ENCODE peak calls at places on chromosomes 1 and 21, in nine cellular contexts. H is RWPE1; G is coronary artery; E is MCF 10A; N is cardiac muscle cell; W is brain microvascular endothelial cell; R is CD4-positive, alpha-beta T cell; Y is fibroblast of lung; O is astrocyte. X is an unnamed sample.

GRCh38 chr1:26094076-26094669 is 17.5 kb upstream of the PDIK1L start:
- DNase-seq in R (no peak), G (no peak), Y (no peak), E (no peak), H (no peak), N (peak; percentile 93), W (no peak), O (peak; percentile 47), X (no peak)

GRCh38 chr1:212190169-212190568 is 95.0 kb upstream of the PPP2R5A start:
- DNase-seq in Y (no peak), N (no peak), E (no peak), W (no peak), H (no peak), O (no peak), G (no peak), R (no peak), X (no peak)

GRCh38 chr21:42570362-42570761 is 56.7 kb downstream of the SLC37A1 start:
- DNase-seq in N (no peak), R (no peak), G (no peak), O (no peak), H (no peak), E (no peak), W (no peak), Y (no peak), X (no peak)

GRCh38 chr1:60017831-60018230 is 55.7 kb downstream of the C1orf87 start:
- DNase-seq in O (no peak), W (no peak), N (no peak), G (no peak), E (no peak), R (no peak), Y (no peak), H (no peak), X (no peak)

GRCh38 chr1:182615468-182616129 is 11.4 kb upstream of the RGS16 start:
- DNase-seq in W (no peak), E (peak; percentile 38), O (peak; percentile 43), G (no peak), R (no peak), H (no peak), Y (peak; percentile 50), N (peak; percentile 29), X (no peak)

GRCh38 chr1:162302246-162302645 is 74.4 kb downstream of the SPATA46 start:
- DNase-seq in R (no peak), N (no peak), G (no peak), O (no peak), H (no peak), E (peak; percentile 16), W (no peak), Y (peak; percentile 17), X (no peak)

GRCh38 chr1:201252833-201253810 is 30.2 kb upstream of the PKP1 start:
- DNase-seq in N (no peak), O (no peak), R (no peak), H (no peak), E (no peak), Y (no peak), W (no peak), G (no peak), X (no peak)

GRCh38 chr1:42529724-42530161 is 66.7 kb downstream of the CCDC30 start:
- DNase-seq in Y (peak; percentile 14), E (peak; percentile 65), R (no peak), N (no peak), O (peak; percentile 67), G (no peak), H (peak; percentile 72), W (peak; percentile 88), X (peak; percentile 89)

GRCh38 chr1:84260852-84261518 is 40.5 kb upstream of the SAMD13 start:
- DNase-seq in E (no peak), H (no peak), G (no peak), N (no peak), R (no peak), W (no peak), Y (no peak), O (no peak), X (no peak)

GRCh38 chr1:35097224-35097623 is 18.0 kb downstream of the ZMYM1 start:
- DNase-seq in G (no peak), E (no peak), N (no peak), R (no peak), Y (no peak), H (no peak), W (no peak), O (peak; percentile 54), X (no peak)

GRCh38 chr1:111990878-111991760 is 1.7 kb upstream of the KCND3 start:
- DNase-seq in N (peak; percentile 69), G (peak; percentile 81), W (no peak), O (no peak), H (peak; percentile 75), Y (peak; percentile 8), E (peak; percentile 59), R (no peak), X (no peak)

GRCh38 chr1:30783244-30783915 is 25.8 kb upstream of the LAPTM5 start:
- DNase-seq in H (no peak), E (no peak), G (no peak), N (no peak), Y (no peak), R (no peak), W (no peak), O (no peak), X (no peak)

GRCh38 chr1:86067626-86068025 is 88.9 kb downstream of the COL24A1 start:
- DNase-seq in R (no peak), Y (peak; percentile 62), N (no peak), G (no peak), O (no peak), E (no peak), H (no peak), W (peak; percentile 23), X (no peak)

GRCh38 chr1:9628541-9629444 is 22.7 kb upstream of the PIK3CD start:
- DNase-seq in O (no peak), H (no peak), W (no peak), Y (no peak), R (peak; percentile 76), E (no peak), N (no peak), G (no peak), X (no peak)

GRCh38 chr1:109718495-109718894 is 6.4 kb downstream of the GSTM5 start:
- DNase-seq in Y (no peak), W (no peak), E (peak; percentile 13), G (no peak), R (no peak), N (no peak), O (peak; percentile 15), H (no peak), X (no peak)
- TF ChIP-seq CTCF in Y (no peak), W (no peak), E (no peak), G (no peak), R (no peak), N (no peak), O (no peak), H (no peak), X (peak; percentile 56)

GRCh38 chr1:56142301-56142700 is 437.1 kb downstream of the PLPP3 start:
- DNase-seq in H (no peak), R (no peak), N (no peak), W (no peak), G (no peak), O (no peak), Y (no peak), E (no peak), X (no peak)

GRCh38 chr1:56135864-56136147 is 443.6 kb downstream of the PLPP3 start:
- DNase-seq in N (no peak), O (no peak), E (no peak), W (no peak), H (no peak), G (no peak), R (no peak), Y (no peak), X (no peak)

GRCh38 chr1:56137829-56138505 is 441.4 kb downstream of the PLPP3 start:
- DNase-seq in G (no peak), N (no peak), E (peak; percentile 18), H (no peak), W (peak; percentile 50), Y (peak; percentile 55), R (no peak), O (peak; percentile 56), X (no peak)

GRCh38 chr1:56137090-56137489 is 442.3 kb downstream of the PLPP3 start:
- DNase-seq in E (no peak), N (peak; percentile 26), W (no peak), R (no peak), Y (no peak), H (no peak), O (no peak), G (no peak), X (no peak)

DNA sequence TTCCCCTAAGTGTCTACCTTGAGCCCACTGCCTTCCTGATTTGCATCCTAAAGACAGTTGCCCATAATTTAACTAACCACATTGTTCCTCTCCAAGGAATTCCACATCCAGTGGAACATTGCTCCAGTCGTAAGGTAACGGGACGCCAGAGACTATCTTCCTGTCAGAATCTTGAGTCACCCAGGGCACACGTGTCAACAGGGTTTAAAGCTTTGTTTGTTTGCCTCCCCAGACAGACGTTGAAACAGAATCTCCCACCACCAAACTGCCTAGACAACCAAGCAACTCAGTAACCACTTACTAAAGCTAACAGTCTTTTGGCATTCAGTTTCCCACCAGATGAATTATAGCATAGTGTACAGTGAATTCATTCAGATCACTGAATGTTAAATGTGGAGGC is 439.6 kb downstream of the PLPP3 start:
- DNase-seq in H (no peak), Y (no peak), W (no peak), E (no peak), O (peak; percentile 38), N (no peak), R (no peak), G (no peak), X (no peak)
- TF ChIP-seq CTCF in H (no peak), Y (no peak), W (no peak), E (no peak), O (no peak), N (no peak), R (no peak), G (no peak), X (no peak)

DNA sequence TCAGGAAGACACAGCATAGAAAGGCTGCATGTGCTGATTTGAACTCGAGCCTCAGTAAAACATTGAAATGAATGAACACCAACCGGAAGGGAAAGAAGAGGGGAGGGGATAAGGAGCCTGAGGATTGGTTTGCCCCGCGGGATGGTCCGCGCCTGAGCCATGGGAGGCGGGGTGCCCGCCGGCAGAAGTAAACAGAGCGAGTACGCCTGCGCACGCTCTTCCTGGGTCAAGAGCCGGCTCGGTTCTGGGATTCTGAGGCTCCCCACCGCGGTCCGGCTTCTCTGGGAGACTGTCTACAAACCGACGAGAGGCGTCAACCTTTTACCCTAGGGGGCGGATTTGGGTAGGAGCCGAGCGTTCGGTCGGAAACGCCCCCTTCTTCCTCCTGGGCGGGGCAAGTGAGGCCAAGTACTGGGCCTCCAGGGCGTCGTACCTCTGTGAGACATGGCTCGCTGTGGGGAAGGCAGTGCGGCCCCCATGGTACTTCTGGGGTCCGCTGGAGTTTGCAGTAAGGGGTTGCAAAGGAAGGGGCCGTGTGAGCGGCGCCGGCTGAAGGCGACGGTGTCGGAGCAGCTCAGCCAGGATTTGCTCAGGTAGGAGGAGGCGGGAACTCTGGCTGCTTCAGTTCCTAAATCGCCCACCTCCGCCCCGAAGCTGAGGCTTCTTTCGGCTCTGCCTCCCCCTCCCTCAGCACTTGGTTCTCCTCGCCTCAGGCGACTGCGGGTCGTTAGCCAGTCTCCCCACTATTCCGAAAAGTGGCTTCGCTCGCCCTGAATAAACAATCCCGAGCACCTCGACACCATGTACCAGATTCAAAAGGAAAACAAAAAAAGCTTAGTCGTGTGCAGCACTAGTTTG is at the start of gene BTBD8:
- DNase-seq in E (peak; percentile 72), N (peak; percentile 84), G (peak; percentile 86), H (peak; percentile 80), O (peak; percentile 60), W (peak; percentile 43), R (peak; percentile 83), Y (peak; percentile 78), X (peak; percentile 30)
- TF ChIP-seq CTCF in E (no peak), N (peak; percentile 7), G (no peak), H (no peak), O (no peak), W (no peak), R (peak; percentile 22), Y (no peak), X (no peak)

GRCh38 chr1:203056516-203056915 is 29.3 kb downstream of the MYOG start:
- DNase-seq in Y (no peak), O (no peak), E (peak; percentile 34), N (no peak), W (no peak), G (no peak), H (no peak), R (no peak), X (no peak)
- TF ChIP-seq CTCF in Y (peak; percentile 14), O (no peak), E (peak; percentile 12), N (no peak), W (peak; percentile 26), G (no peak), H (no peak), R (no peak), X (peak; percentile 34)

X was measured in epithelial cell of proximal tubule.